ENCODE peak calls at places on chromosomes 12 and 14, in nine cellular contexts. X is HCT116, G is stomach, O is GM23338, E is Panc1, B is K562, V is spleen, H is transverse colon, Y is sigmoid colon. D is an unnamed sample. For H3K4me1, the result is how much of the 10 kb centered on the place peaks cover.

GRCh38 chr14:51228890-51229289 is 11.2 kb upstream of the TMX1 start:
- DNase-seq in X (no peak), G (no peak), O (no peak), E (no peak), B (no peak), V (no peak), H (no peak), Y (no peak), D (no peak)

GRCh38 chr12:3606101-3606500 is 115.1 kb downstream of the PRMT8 start:
- DNase-seq in X (no peak), G (no peak), O (no peak), E (no peak), B (no peak), V (peak), H (no peak), Y (no peak), D (no peak)

GRCh38 chr14:50820786-50821185 is 10.2 kb downstream of the NIN start:
- DNase-seq in X (no peak), G (no peak), O (no peak), E (no peak), B (no peak), V (no peak), H (no peak), Y (no peak), D (no peak)

GRCh38 chr12:76032043-76032981 is 736 bp upstream of the PHLDA1 start:
- DNase-seq in X (no peak), G (peak), O (peak), E (no peak), B (peak), V (no peak), H (peak), Y (peak), D (peak)

GRCh38 chr14:96135285-96135684 is 69.4 kb upstream of the BDKRB2 start:
- DNase-seq in X (no peak), G (peak), O (no peak), E (no peak), B (no peak), V (no peak), H (no peak), Y (no peak), D (no peak)

GRCh38 chr14:20801726-20802125 is 918 bp downstream of the RNASE1 start:
- DNase-seq in X (no peak), G (peak), O (no peak), E (no peak), B (peak), V (no peak), H (peak), Y (no peak), D (no peak)

GRCh38 chr12:113055594-113056380 is 743 bp upstream of the DTX1 start:
- DNase-seq in X (no peak), G (no peak), O (no peak), E (no peak), B (no peak), V (peak), H (no peak), Y (no peak), D (no peak)

GRCh38 chr12:80040075-80040738 is 59.1 kb upstream of the OTOGL start:
- DNase-seq in X (no peak), G (no peak), O (no peak), E (no peak), B (no peak), V (no peak), H (no peak), Y (no peak), D (no peak)

GRCh38 chr14:52121441-52121840 is 52.6 kb upstream of the NID2 start:
- DNase-seq in X (no peak), G (no peak), O (no peak), E (no peak), B (no peak), V (no peak), H (no peak), Y (no peak), D (no peak)

GRCh38 chr12:27693403-27693802 is 2.8 kb upstream of the REP15 start:
- DNase-seq in X (no peak), G (no peak), O (no peak), E (no peak), B (no peak), V (no peak), H (no peak), Y (no peak), D (no peak)

GRCh38 chr12:69653703-69654102 is 43.0 kb upstream of the LRRC10 start:
- DNase-seq in X (no peak), G (no peak), O (no peak), E (no peak), B (no peak), V (no peak), H (no peak), Y (no peak), D (no peak)

GRCh38 chr12:124310178-124310577 is 15.3 kb downstream of the RFLNA start:
- DNase-seq in X (no peak), G (no peak), O (no peak), E (no peak), B (no peak), V (no peak), H (no peak), Y (no peak), D (no peak)

GRCh38 chr12:82687020-82687951 is 580 bp downstream of the TMTC2 start:
- DNase-seq in X (peak), G (peak), O (peak), E (no peak), B (no peak), V (peak), H (peak), Y (peak), D (peak)

GRCh38 chr12:42296503-42297109 is 29.3 kb downstream of the ZCRB1 start:
- DNase-seq in X (no peak), G (no peak), O (peak), E (no peak), B (peak), V (no peak), H (no peak), Y (no peak), D (no peak)

GRCh38 chr14:105500036-105500725 is 9.1 kb downstream of the TEDC1 start:
- DNase-seq in X (no peak), G (no peak), O (no peak), E (no peak), B (no peak), V (no peak), H (no peak), Y (peak), D (no peak)

GRCh38 chr14:88553886-88554457 is 835 bp downstream of the PTPN21 start:
- DNase-seq in X (no peak), G (no peak), O (peak), E (no peak), B (no peak), V (no peak), H (no peak), Y (no peak), D (no peak)

GRCh38 chr14:103679351-103679750 is 35.9 kb downstream of the XRCC3 start:
- DNase-seq in X (peak), G (peak), O (peak), E (no peak), B (no peak), V (peak), H (peak), Y (no peak), D (peak)

GRCh38 chr12:100926669-100927248 is 132.2 kb downstream of the ANO4 start:
- DNase-seq in X (peak), G (no peak), O (peak), E (no peak), B (no peak), V (no peak), H (peak), Y (no peak), D (no peak)

GRCh38 chr12:131942671-131943070 is 7.1 kb upstream of the EP400 start:
- DNase-seq in X (no peak), G (peak), O (no peak), E (no peak), B (no peak), V (peak), H (no peak), Y (peak), D (peak)

GRCh38 chr14:32933943-32934890 is 4.5 kb upstream of the NPAS3 start:
- DNase-seq in X (no peak), G (no peak), O (peak), E (no peak), B (no peak), V (no peak), H (no peak), Y (peak), D (no peak)

GRCh38 chr14:103220134-103220981 is 97.1 kb downstream of the TNFAIP2 start:
- DNase-seq in X (no peak), G (no peak), O (peak), E (no peak), B (no peak), V (no peak), H (no peak), Y (no peak), D (no peak)

GRCh38 chr12:124531281-124531745 is 36.1 kb downstream of the NCOR2 start:
- DNase-seq in X (no peak), G (no peak), O (peak), E (no peak), B (no peak), V (no peak), H (no peak), Y (no peak), D (no peak)

GRCh38 chr12:107319536-107320030 is 226.2 kb upstream of the CRY1 start:
- DNase-seq in X (no peak), G (no peak), O (no peak), E (no peak), B (no peak), V (peak), H (no peak), Y (no peak), D (no peak)

GRCh38 chr12:16225692-16226091 is 51.8 kb downstream of the SLC15A5 start:
- DNase-seq in X (no peak), G (no peak), O (no peak), E (no peak), B (no peak), V (no peak), H (no peak), Y (no peak), D (no peak)

GRCh38 chr14:85336257-85336656 is 193.7 kb upstream of the FLRT2 start:
- DNase-seq in X (no peak), G (no peak), O (no peak), E (no peak), B (no peak), V (no peak), H (no peak), Y (no peak), D (no peak)

GRCh38 chr12:116551151-116551550 is 8.0 kb upstream of the MAP1LC3B2 start:
- DNase-seq in X (no peak), G (no peak), O (no peak), E (no peak), B (no peak), V (no peak), H (no peak), Y (no peak), D (no peak)

GRCh38 chr12:6218526-6218925 is 18.3 kb downstream of the CD9 start:
- DNase-seq in X (no peak), G (no peak), O (no peak), E (no peak), B (no peak), V (no peak), H (no peak), Y (no peak), D (no peak)

GRCh38 chr12:53098354-53098981 is 1.0 kb downstream of the IGFBP6 start:
- DNase-seq in X (peak), G (peak), O (peak), E (no peak), B (peak), V (no peak), H (peak), Y (peak), D (peak)

GRCh38 chr12:105409881-105410471 is 79.5 kb downstream of the C12orf75 start:
- DNase-seq in X (no peak), G (peak), O (no peak), E (no peak), B (no peak), V (no peak), H (no peak), Y (no peak), D (no peak)

GRCh38 chr14:32225378-32225920 is 22.4 kb upstream of the RNU6-8 start:
- DNase-seq in X (no peak), G (no peak), O (no peak), E (no peak), B (no peak), V (no peak), H (no peak), Y (no peak), D (no peak)

GRCh38 chr12:132365226-132365625 is 35.8 kb upstream of the GALNT9 start:
- DNase-seq in X (no peak), G (no peak), O (no peak), E (no peak), B (no peak), V (peak), H (no peak), Y (no peak), D (no peak)

GRCh38 chr12:56221233-56221756 is 427 bp downstream of the RNF41 start:
- DNase-seq in X (no peak), G (peak), O (peak), E (no peak), B (no peak), V (peak), H (peak), Y (peak), D (no peak)

GRCh38 chr12:102462803-102463499 is 17.4 kb downstream of the IGF1 start:
- DNase-seq in X (no peak), G (no peak), O (no peak), E (no peak), B (no peak), V (no peak), H (no peak), Y (no peak), D (no peak)

GRCh38 chr12:102454808-102455760 is 25.3 kb downstream of the IGF1 start:
- DNase-seq in X (no peak), G (no peak), O (no peak), E (no peak), B (no peak), V (no peak), H (peak), Y (peak), D (peak)

GRCh38 chr12:102461501-102461900 is 18.9 kb downstream of the IGF1 start:
- DNase-seq in X (no peak), G (no peak), O (no peak), E (no peak), B (no peak), V (no peak), H (no peak), Y (no peak), D (no peak)

GRCh38 chr12:102462386-102462785 is 18.0 kb downstream of the IGF1 start:
- DNase-seq in X (no peak), G (no peak), O (no peak), E (no peak), B (no peak), V (no peak), H (no peak), Y (no peak), D (no peak)

GRCh38 chr12:102459314-102459713 is 21.0 kb downstream of the IGF1 start:
- DNase-seq in X (no peak), G (no peak), O (no peak), E (no peak), B (no peak), V (no peak), H (no peak), Y (no peak), D (no peak)
- H3K4me1 ChIP-seq in X (under half), G (under half), O (under half), E (under half), B (under half), V (under half), H (under half), Y (under half), D (under half)

GRCh38 chr12:111197545-111197944 is 171.3 kb downstream of the PHETA1 start:
- DNase-seq in X (no peak), G (no peak), O (peak), E (no peak), B (peak), V (no peak), H (no peak), Y (no peak), D (no peak)
- TF ChIP-seq CTCF in X (no peak), G (no peak), O (peak), E (no peak), B (no peak), V (no peak), H (no peak), Y (no peak), D (no peak)

GRCh38 chr14:75067212-75067611 is 2.2 kb upstream of the ZC2HC1C start:
- DNase-seq in X (no peak), G (no peak), O (no peak), E (no peak), B (no peak), V (no peak), H (no peak), Y (no peak), D (no peak)

GRCh38 chr14:75068294-75069020 is 984 bp upstream of the ZC2HC1C start:
- DNase-seq in X (no peak), G (no peak), O (peak), E (no peak), B (peak), V (no peak), H (no peak), Y (no peak), D (no peak)

GRCh38 chr14:75069021-75069810 is at the start of gene ZC2HC1C:
- DNase-seq in X (peak), G (peak), O (peak), E (no peak), B (peak), V (peak), H (peak), Y (peak), D (peak)

GRCh38 chr14:75069811-75070145 is 337 bp downstream of the ZC2HC1C start:
- DNase-seq in X (no peak), G (no peak), O (peak), E (no peak), B (no peak), V (no peak), H (no peak), Y (no peak), D (no peak)

DNA sequence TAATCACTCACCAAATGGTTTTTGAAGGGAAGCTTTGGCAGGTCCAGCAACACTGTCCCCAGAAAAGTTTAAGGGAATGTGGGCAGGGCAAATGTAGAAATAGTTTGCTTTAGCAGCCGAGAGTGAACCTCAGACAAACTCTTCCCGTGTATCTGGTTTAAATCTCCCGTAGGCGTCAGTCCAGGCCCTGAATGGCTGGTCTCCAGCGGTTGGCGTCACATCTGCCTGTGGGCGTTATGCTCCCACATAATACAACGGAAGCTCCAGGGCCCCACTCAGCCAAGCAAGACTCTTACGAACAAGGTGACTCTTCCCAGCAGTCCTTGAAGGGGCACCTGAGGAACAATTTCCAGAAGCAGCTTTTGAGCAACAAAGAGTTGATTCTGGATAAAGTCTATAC is 942 bp downstream of the ZC2HC1C start:
- DNase-seq in X (no peak), G (no peak), O (no peak), E (no peak), B (peak), V (no peak), H (peak), Y (peak), D (peak)
- TF ChIP-seq POLR2AphosphoS5 in X (no peak), G (peak), O (no peak), E (no peak), B (peak), V (no peak), H (no peak), Y (peak), D (no peak)

GRCh38 chr12:92411687-92412086 is 266.0 kb upstream of the BTG1 start:
- DNase-seq in X (no peak), G (no peak), O (no peak), E (no peak), B (no peak), V (no peak), H (no peak), Y (no peak), D (no peak)

GRCh38 chr12:92404259-92404894 is 258.7 kb upstream of the BTG1 start:
- DNase-seq in X (no peak), G (no peak), O (no peak), E (no peak), B (peak), V (no peak), H (no peak), Y (no peak), D (no peak)

GRCh38 chr12:92404921-92405320 is 259.3 kb upstream of the BTG1 start:
- DNase-seq in X (no peak), G (no peak), O (no peak), E (no peak), B (peak), V (no peak), H (no peak), Y (no peak), D (no peak)

GRCh38 chr12:92403210-92404175 is 257.8 kb upstream of the BTG1 start:
- DNase-seq in X (no peak), G (no peak), O (no peak), E (no peak), B (peak), V (no peak), H (peak), Y (no peak), D (no peak)

DNA sequence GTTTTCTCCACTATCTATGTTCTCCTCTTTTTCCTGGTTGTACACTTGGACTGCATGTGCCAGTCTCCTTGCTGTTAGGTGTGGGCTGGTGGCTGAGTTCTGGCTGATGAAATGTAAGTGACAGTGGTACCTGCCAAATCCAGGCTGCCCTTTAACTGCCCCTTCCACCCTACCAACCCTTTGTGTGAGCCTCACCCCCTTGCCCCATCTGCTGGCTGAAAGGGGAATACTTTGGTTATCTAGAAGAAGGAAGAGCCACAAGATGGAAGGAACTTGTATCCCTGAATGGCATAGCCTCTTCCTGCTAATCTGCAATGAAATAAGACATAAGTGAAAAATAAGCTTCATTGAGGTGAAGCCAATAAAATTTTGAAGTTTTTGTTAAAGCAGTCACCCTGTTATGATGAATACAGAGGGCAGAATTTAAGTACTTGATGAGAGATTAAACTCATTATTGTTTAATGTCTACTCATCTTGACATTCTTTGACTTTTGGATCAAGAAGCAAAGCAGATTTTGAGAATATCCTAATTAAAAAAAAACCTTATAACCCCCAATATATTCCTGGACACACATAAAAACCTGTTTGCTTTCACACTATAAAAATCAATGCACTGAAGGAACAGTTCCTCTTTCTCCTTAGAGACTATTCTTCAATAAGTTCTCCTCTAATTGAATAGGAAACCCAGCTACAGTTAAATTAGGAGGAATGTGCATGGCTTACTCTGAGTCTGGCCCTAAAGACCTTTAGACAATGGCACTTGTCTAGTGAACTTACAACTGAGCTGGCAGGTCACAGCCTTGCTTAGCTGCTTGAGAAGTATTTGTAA is 262.6 kb upstream of the BTG1 start:
- DNase-seq in X (peak), G (peak), O (peak), E (peak), B (peak), V (no peak), H (peak), Y (no peak), D (no peak)
- H3K4me1 ChIP-seq in X (under half), G (under half), O (under half), E (under half), B (under half), V (under half), H (under half), Y (under half), D (under half)

GRCh38 chr14:34981743-34982420 is 910 bp upstream of the SRP54 start:
- DNase-seq in X (peak), G (no peak), O (peak), E (peak), B (no peak), V (peak), H (peak), Y (no peak), D (no peak)
- TF ChIP-seq CTCF in X (no peak), G (no peak), O (peak), E (no peak), B (no peak), V (no peak), H (peak), Y (peak), D (no peak)